ENCODE peak calls at places on chromosomes 13 and 19, in four cellular contexts. F is K562, K is HL-60, M is GM12878. O is an unnamed sample.
A peak's percentile ranks its signal among the peaks of the same experiment; 100 is the strongest.

GRCh38 chr13:31790992-31791391 is 51.7 kb downstream of the RXFP2 start:
- DNase-seq in F (no peak), K (no peak), M (no peak), O (no peak)

GRCh38 chr13:40470665-40471064 is 195.8 kb downstream of the FOXO1 start:
- DNase-seq in M (no peak), K (no peak), F (no peak), O (no peak)

GRCh38 chr13:73820285-73820684 is 313.9 kb downstream of the KLF12 start:
- DNase-seq in M (no peak), F (no peak), K (no peak), O (no peak)

GRCh38 chr19:15464394-15465385 is at the start of gene RASAL3:
- DNase-seq in M (peak; percentile 51), K (peak; percentile 69), F (no peak), O (no peak)

GRCh38 chr19:54393381-54393780 is 21.9 kb upstream of the TTYH1 start:
- DNase-seq in M (no peak), K (no peak), F (no peak), O (no peak)

GRCh38 chr19:42433503-42434260 is 6.5 kb upstream of the LIPE start:
- DNase-seq in M (no peak), K (peak; percentile 78), F (peak; percentile 61), O (no peak)

GRCh38 chr19:29583196-29584006 is 22.7 kb upstream of the POP4 start:
- DNase-seq in M (no peak), F (no peak), K (no peak), O (no peak)

GRCh38 chr19:58033741-58034475 is at the start of gene ZSCAN1:
- DNase-seq in M (no peak), F (no peak), K (no peak), O (no peak)

GRCh38 chr13:34114581-34114980 is 296.6 kb downstream of the RFC3 start:
- DNase-seq in M (no peak), K (peak; percentile 53), F (no peak), O (no peak)

GRCh38 chr19:30566681-30567420 is 194.7 kb downstream of the ZNF536 start:
- DNase-seq in F (no peak), M (no peak), K (no peak), O (no peak)

GRCh38 chr13:96075953-96076543 is 13.9 kb upstream of the HS6ST3 start:
- DNase-seq in F (no peak), M (no peak), K (no peak), O (no peak)

GRCh38 chr13:104683789-104684188 is 1617.6 kb upstream of the SLC10A2 start:
- DNase-seq in M (no peak), K (no peak), F (no peak), O (no peak)

GRCh38 chr19:37014456-37014855 is 63.8 kb upstream of the ZNF420 start:
- DNase-seq in M (no peak), F (no peak), K (no peak), O (no peak)

GRCh38 chr13:66635526-66635925 is 594.6 kb downstream of the PCDH9 start:
- DNase-seq in M (no peak), K (no peak), F (no peak), O (no peak)

GRCh38 chr13:112576191-112576590 is 11.8 kb downstream of the TUBGCP3 start:
- DNase-seq in F (no peak), K (no peak), M (no peak), O (no peak)

GRCh38 chr13:109148243-109148642 is 518.8 kb downstream of the MYO16 start:
- DNase-seq in K (no peak), M (no peak), F (no peak), O (no peak)

GRCh38 chr13:102580552-102581169 is 16.1 kb upstream of the TPP2 start:
- DNase-seq in K (peak; percentile 56), F (peak; percentile 46), M (no peak), O (no peak)

GRCh38 chr19:8641908-8642547 is 11.6 kb downstream of the NFILZ start:
- DNase-seq in K (peak; percentile 62), F (peak; percentile 53), M (no peak), O (no peak)

GRCh38 chr19:48508729-48509310 is 2.8 kb downstream of the LMTK3 start:
- DNase-seq in M (no peak), K (no peak), F (no peak), O (no peak)

GRCh38 chr13:29490561-29490960 is 104.9 kb downstream of the SLC7A1 start:
- DNase-seq in F (no peak), M (no peak), K (no peak), O (no peak)

GRCh38 chr13:94345374-94346195 is 133.9 kb downstream of the DCT start:
- DNase-seq in M (no peak), K (no peak), F (no peak), O (no peak)

GRCh38 chr13:37481858-37482227 is 116.7 kb downstream of the POSTN start:
- DNase-seq in F (no peak), M (no peak), K (no peak), O (no peak)

GRCh38 chr13:43369319-43369718 is 345.9 kb downstream of the DNAJC15 start:
- DNase-seq in K (no peak), M (no peak), F (no peak), O (no peak)

GRCh38 chr19:12884926-12885748 is 1.9 kb downstream of the KLF1 start:
- DNase-seq in F (peak; percentile 91), K (peak; percentile 93), M (peak; percentile 57), O (peak; percentile 78)

GRCh38 chr13:29977721-29978120 is 127.3 kb upstream of the UBL3 start:
- DNase-seq in F (no peak), K (no peak), M (no peak), O (no peak)

GRCh38 chr13:78022164-78022877 is 103.7 kb upstream of the EDNRB start:
- DNase-seq in M (peak; percentile 90), K (peak; percentile 70), F (no peak), O (peak; percentile 17)

GRCh38 chr19:52351512-52351911 is 15.5 kb downstream of the ZNF610 start:
- DNase-seq in K (peak; percentile 5), F (no peak), M (no peak), O (no peak)

GRCh38 chr19:47239610-47240296 is 8.8 kb upstream of the BBC3 start:
- DNase-seq in K (no peak), F (no peak), M (no peak), O (no peak)

GRCh38 chr13:21557995-21558394 is 46.0 kb downstream of the MICU2 start:
- DNase-seq in M (no peak), F (peak; percentile 13), K (peak; percentile 24), O (no peak)
- TF ChIP-seq SPI1 in M (no peak), F (no peak), K (no peak), O (no peak)

DNA sequence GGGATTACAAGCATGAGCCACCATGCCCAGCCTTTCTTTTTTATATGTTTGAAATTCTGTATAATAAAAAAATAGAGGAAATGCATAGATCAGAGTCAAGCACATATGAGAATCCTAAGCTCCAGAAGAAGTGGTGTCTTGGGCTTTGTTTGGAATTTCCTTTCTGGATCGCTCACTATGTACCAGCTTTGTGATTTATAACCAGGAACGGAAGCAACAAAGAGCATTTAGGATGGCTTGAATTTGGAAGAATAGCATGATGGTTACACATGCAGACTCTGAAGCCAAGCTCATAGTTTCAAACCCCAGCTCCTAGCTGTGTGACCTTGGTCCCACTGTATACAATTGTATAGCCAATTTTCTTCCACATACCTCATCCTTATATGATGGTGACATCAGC is 28.0 kb upstream of the SLC15A1 start:
- DNase-seq in K (no peak), M (no peak), F (no peak), O (no peak)
- TF ChIP-seq SPI1 in K (no peak), M (no peak), F (no peak), O (no peak)

DNA sequence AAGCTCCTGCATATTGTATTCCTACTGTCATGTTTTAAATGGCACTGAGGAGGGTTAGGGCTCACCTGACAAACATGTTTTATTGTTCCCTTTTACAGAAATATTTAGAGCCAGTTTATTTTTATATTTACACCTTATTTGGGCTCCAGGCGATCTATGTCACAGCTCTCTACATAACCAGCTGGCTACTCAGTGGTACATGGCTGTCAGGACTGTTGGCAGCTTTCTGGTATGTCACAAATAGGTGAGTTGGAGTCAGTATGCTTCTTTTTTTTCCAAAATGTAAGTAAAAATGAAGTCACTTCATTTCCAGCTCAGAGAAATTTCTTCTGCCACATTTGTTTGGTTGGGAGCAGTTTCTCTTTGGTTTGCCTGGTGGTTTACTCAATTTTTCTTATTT is 31.5 kb downstream of the DPY19L3 start:
- DNase-seq in F (no peak), K (no peak), M (no peak), O (no peak)
- TF ChIP-seq SPI1 in F (no peak), K (no peak), M (no peak), O (no peak)

GRCh38 chr19:17777840-17778620 is 16.9 kb upstream of the B3GNT3 start:
- DNase-seq in M (no peak), K (peak; percentile 64), F (peak; percentile 93), O (peak; percentile 65)

GRCh38 chr19:17779281-17779930 is 15.5 kb upstream of the B3GNT3 start:
- DNase-seq in F (peak; percentile 84), M (no peak), K (peak; percentile 78), O (no peak)

GRCh38 chr19:17775245-17775927 is 19.6 kb upstream of the B3GNT3 start:
- DNase-seq in M (no peak), K (peak; percentile 46), F (peak; percentile 71), O (no peak)

GRCh38 chr19:17778621-17779280 is 16.2 kb upstream of the B3GNT3 start:
- DNase-seq in K (no peak), M (no peak), F (peak; percentile 78), O (no peak)

DNA sequence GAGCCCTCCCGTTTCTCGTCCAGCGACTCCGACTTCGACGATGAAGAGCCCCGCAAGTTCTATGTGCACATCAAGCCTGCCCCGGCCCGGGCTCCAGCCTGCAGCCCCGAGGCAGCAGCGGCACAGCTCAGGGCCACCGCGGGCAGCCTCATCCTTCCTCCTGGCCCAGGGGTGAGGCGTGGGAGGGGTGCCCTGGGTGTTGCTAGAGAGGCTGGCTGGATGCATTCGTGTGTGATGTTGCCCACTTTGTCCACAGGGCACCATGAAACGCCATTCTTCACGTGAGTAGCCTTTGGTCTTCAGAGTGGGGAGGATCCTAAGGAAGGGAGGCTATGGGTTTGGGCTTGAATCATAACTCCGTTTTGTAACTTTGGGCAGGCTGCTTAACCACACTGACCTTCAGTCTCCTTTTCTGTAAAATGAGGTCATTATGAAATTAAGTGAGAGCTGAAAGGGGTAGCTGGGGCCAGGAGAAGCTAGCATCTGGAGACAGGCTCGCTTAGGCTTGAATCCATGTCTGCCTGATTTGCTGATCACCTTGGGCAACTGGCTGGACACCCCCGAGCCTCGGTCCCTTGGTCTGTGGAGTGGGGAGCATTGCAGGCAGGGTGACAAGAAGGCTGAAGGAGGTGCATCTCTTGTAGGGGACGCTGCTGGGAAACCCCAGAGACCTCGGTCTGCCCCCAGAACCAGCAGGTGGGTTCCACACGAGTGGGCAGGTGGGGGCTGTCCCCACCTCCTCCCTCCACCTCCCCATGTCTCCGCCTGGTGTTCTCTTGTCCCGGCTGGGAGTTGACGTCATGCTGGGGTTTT is 18.7 kb upstream of the B3GNT3 start:
- DNase-seq in F (no peak), K (no peak), M (peak; percentile 80), O (peak; percentile 77)
- TF ChIP-seq SPI1 in F (no peak), K (no peak), M (no peak), O (no peak)

DNA sequence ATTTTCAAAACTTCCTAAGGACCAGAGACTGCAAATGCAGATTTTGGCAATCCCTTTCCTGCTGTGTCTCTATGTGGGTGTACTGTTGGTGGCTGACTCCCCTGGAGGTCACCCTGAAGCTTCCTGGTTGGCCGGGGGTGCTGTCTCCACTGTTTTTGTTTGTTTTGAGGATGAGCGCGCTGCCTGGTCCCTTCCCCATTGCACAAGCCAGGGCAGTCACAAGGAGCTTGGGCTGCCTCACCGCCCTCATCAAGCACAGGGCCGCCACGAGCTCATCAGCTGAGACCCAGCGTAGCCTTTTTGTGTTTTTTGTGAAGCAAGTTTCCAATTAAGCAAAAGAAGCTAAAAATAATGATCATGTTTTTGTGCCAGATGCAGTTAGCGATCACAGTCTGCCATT is 57.9 kb downstream of the GGACT start:
- DNase-seq in M (no peak), F (no peak), K (no peak), O (no peak)
- TF ChIP-seq SPI1 in M (no peak), F (no peak), K (no peak), O (no peak)

O was measured in GM12891.